ENCODE peak calls at places on chromosome 6, in four cellular contexts. J, Y, Q and X are unnamed samples.

GRCh38 chr6:31498748-31499147 is 803 bp downstream of the MICB start:
- DNase-seq in J (no peak), Y (no peak), Q (no peak), X (no peak)

GRCh38 chr6:31652925-31653724 is 664 bp upstream of the BAG6 start:
- DNase-seq in J (peak), Y (peak), Q (peak), X (no peak)

GRCh38 chr6:132604635-132605150 is 15.2 kb upstream of the TAAR5 start:
- DNase-seq in J (no peak), Y (no peak), Q (no peak), X (no peak)

GRCh38 chr6:136517002-136517401 is 33.2 kb downstream of the MAP7 start:
- DNase-seq in J (no peak), Y (no peak), Q (no peak), X (no peak)

GRCh38 chr6:20948531-20948930 is 414.3 kb downstream of the CDKAL1 start:
- DNase-seq in J (no peak), Y (no peak), Q (no peak), X (no peak)

GRCh38 chr6:74410630-74411029 is 714.6 kb downstream of the CD109 start:
- DNase-seq in J (no peak), Y (no peak), Q (no peak), X (peak)

GRCh38 chr6:129469070-129469662 is 240.8 kb downstream of the ARHGAP18 start:
- DNase-seq in J (no peak), Y (no peak), Q (no peak), X (no peak)

GRCh38 chr6:5968817-5969726 is 37.7 kb downstream of the NRN1 start:
- DNase-seq in J (peak), Y (peak), Q (peak), X (no peak)

GRCh38 chr6:11681770-11682169 is 96.8 kb downstream of the ADTRP start:
- DNase-seq in J (no peak), Y (no peak), Q (no peak), X (no peak)

GRCh38 chr6:127952831-127953230 is 52.0 kb upstream of the THEMIS start:
- DNase-seq in J (no peak), Y (no peak), Q (no peak), X (no peak)

GRCh38 chr6:21213492-21213891 is 380.1 kb upstream of the SOX4 start:
- DNase-seq in J (no peak), Y (no peak), Q (no peak), X (no peak)

GRCh38 chr6:150463852-150464251 is 95.0 kb downstream of the IYD start:
- DNase-seq in J (no peak), Y (no peak), Q (no peak), X (no peak)

GRCh38 chr6:103273048-103273447 is 1586.7 kb downstream of the HACE1 start:
- DNase-seq in J (no peak), Y (no peak), Q (no peak), X (no peak)

GRCh38 chr6:53359088-53359842 is 10.5 kb upstream of the ELOVL5 start:
- DNase-seq in J (peak), Y (peak), Q (peak), X (peak)

GRCh38 chr6:3247255-3248146 is 11.2 kb upstream of the PSMG4 start:
- DNase-seq in J (no peak), Y (no peak), Q (peak), X (peak)

GRCh38 chr6:11854418-11855165 is 76.0 kb upstream of the ADTRP start:
- DNase-seq in J (no peak), Y (no peak), Q (no peak), X (peak)

GRCh38 chr6:73923899-73924485 is 228.0 kb downstream of the CD109 start:
- DNase-seq in J (no peak), Y (no peak), Q (no peak), X (no peak)

GRCh38 chr6:167787896-167788530 is 38.7 kb upstream of the AFDN start:
- DNase-seq in J (no peak), Y (no peak), Q (no peak), X (no peak)

GRCh38 chr6:65064844-65065243 is 642.2 kb downstream of the EYS start:
- DNase-seq in J (no peak), Y (no peak), Q (no peak), X (no peak)

GRCh38 chr6:63740709-63741108 is 105.1 kb downstream of the PHF3 start:
- DNase-seq in J (no peak), Y (no peak), Q (no peak), X (peak)

GRCh38 chr6:11381801-11382513 is 149.5 kb upstream of the NEDD9 start:
- DNase-seq in J (peak), Y (peak), Q (peak), X (no peak)

GRCh38 chr6:151689499-151690201 is 117.8 kb upstream of the ESR1 start:
- DNase-seq in J (no peak), Y (no peak), Q (no peak), X (no peak)

GRCh38 chr6:106084106-106084963 is 1.8 kb upstream of the PRDM1 start:
- DNase-seq in J (no peak), Y (no peak), Q (peak), X (peak)

GRCh38 chr6:84457276-84457675 is 229.8 kb upstream of the CEP162 start:
- DNase-seq in J (no peak), Y (no peak), Q (no peak), X (no peak)

GRCh38 chr6:144893737-144894151 is 608.6 kb downstream of the UTRN start:
- DNase-seq in J (no peak), Y (no peak), Q (no peak), X (no peak)

GRCh38 chr6:168196881-168197635 is 118.0 kb upstream of the FRMD1 start:
- DNase-seq in J (no peak), Y (peak), Q (no peak), X (no peak)

GRCh38 chr6:5112065-5112799 is 27.1 kb downstream of the PPP1R3G start:
- DNase-seq in J (no peak), Y (no peak), Q (no peak), X (peak)

GRCh38 chr6:72798196-72798595 is 176.3 kb downstream of the KCNQ5 start:
- DNase-seq in J (no peak), Y (no peak), Q (no peak), X (no peak)

GRCh38 chr6:23728707-23729106 is 397.3 kb upstream of the NRSN1 start:
- DNase-seq in J (no peak), Y (no peak), Q (peak), X (no peak)

GRCh38 chr6:130140084-130140483 is 82.7 kb downstream of the SAMD3 start:
- DNase-seq in J (no peak), Y (no peak), Q (no peak), X (no peak)

GRCh38 chr6:87722831-87723726 is 21.0 kb upstream of the AKIRIN2 start:
- DNase-seq in J (peak), Y (peak), Q (peak), X (peak)

GRCh38 chr6:16333580-16333979 is 95.2 kb downstream of the GMPR start:
- DNase-seq in J (no peak), Y (no peak), Q (no peak), X (no peak)

GRCh38 chr6:7183707-7184106 is 75.9 kb downstream of the RREB1 start:
- DNase-seq in J (no peak), Y (no peak), Q (no peak), X (no peak)
- H3K4me3 ChIP-seq in J (no peak), Y (no peak), Q (no peak), X (no peak)

GRCh38 chr6:75748743-75749538 is at the start of gene MYO6:
- DNase-seq in J (peak), Y (peak), Q (peak), X (no peak)
- TF ChIP-seq CTCF in J (no peak), Y (no peak), Q (no peak), X (no peak)

GRCh38 chr6:37647765-37648085 is 50.0 kb downstream of the MDGA1 start:
- DNase-seq in J (no peak), Y (no peak), Q (no peak), X (no peak)
- H3K4me3 ChIP-seq in J (no peak), Y (no peak), Q (no peak), X (no peak)

GRCh38 chr6:1263039-1263849 is 48.7 kb upstream of the FOXQ1 start:
- DNase-seq in J (peak), Y (peak), Q (no peak), X (no peak)
- TF ChIP-seq CTCF in J (peak), Y (peak), Q (no peak), X (peak)

DNA sequence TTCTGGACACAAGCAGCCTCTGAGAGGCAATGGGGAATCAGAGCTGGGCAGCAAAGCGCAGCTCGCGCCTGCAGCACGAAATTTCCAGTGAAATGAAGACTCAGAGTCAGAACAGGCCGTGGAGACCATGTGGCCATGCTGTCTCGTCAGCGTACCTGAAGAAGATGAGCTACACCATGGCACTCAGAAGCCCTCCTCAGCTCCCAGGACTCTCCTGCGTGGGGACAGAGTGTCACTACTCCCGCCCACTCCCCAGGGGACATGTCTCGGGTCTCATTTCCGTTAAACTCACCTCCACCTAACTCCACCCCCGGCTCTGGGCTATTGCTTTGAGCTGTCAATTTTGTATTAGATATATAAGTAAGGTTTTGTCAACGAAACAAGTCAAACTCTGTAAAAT is 257.0 kb downstream of the ERMARD start:
- DNase-seq in J (no peak), Y (no peak), Q (no peak), X (no peak)
- H3K4me3 ChIP-seq in J (no peak), Y (no peak), Q (no peak), X (no peak)